ENCODE peak calls at places on chromosomes 4 and X, in eight cellular contexts. Y, F, I, P, S, M, G and T are unnamed samples.

GRCh38 chrX:134622813-134623185 is 35.5 kb downstream of the PLAC1 start:
- DNase-seq in I (no peak), G (peak), S (no peak), F (no peak), M (no peak), Y (no peak), P (no peak), T (peak)

GRCh38 chrX:50375481-50376267 is 95.0 kb downstream of the DGKK start:
- DNase-seq in F (no peak), S (no peak), M (no peak), Y (no peak), G (no peak), I (no peak), P (no peak), T (no peak)

GRCh38 chrX:68588653-68589371 is 58.7 kb upstream of the STARD8 start:
- DNase-seq in G (peak), F (no peak), I (no peak), Y (no peak), S (no peak), P (no peak), M (no peak), T (peak)

GRCh38 chrX:12814434-12814833 is 23.2 kb downstream of the PRPS2 start:
- DNase-seq in S (peak), P (no peak), F (no peak), Y (peak), M (no peak), G (peak), I (peak), T (peak)

GRCh38 chr4:111454961-111455360 is 690.3 kb upstream of the FAM241A start:
- DNase-seq in G (no peak), P (no peak), S (no peak), F (no peak), I (no peak), M (no peak), Y (no peak), T (no peak)

GRCh38 chr4:1105662-1106061 is 7.7 kb downstream of the RNF212 start:
- DNase-seq in M (no peak), P (no peak), F (no peak), S (no peak), Y (no peak), G (no peak), I (peak), T (no peak)

GRCh38 chr4:44927361-44928061 is 201.2 kb upstream of the GNPDA2 start:
- DNase-seq in F (no peak), G (peak), I (peak), Y (no peak), S (no peak), M (no peak), P (peak), T (peak)

GRCh38 chr4:24032371-24032989 is 142.6 kb upstream of the PPARGC1A start:
- DNase-seq in M (no peak), S (no peak), G (peak), Y (no peak), P (no peak), I (peak), F (no peak), T (peak)

GRCh38 chr4:111761531-111761930 is 383.7 kb upstream of the FAM241A start:
- DNase-seq in P (no peak), G (no peak), I (peak), M (no peak), F (no peak), Y (no peak), S (no peak), T (no peak)

GRCh38 chr4:1345905-1346780 is 865 bp upstream of the UVSSA start:
- DNase-seq in S (peak), Y (peak), F (no peak), I (peak), G (peak), M (no peak), P (no peak), T (no peak)

GRCh38 chr4:121873604-121874003 is 3.3 kb upstream of the BBS7 start:
- DNase-seq in Y (no peak), G (no peak), M (no peak), I (no peak), F (no peak), S (no peak), P (no peak), T (no peak)

GRCh38 chr4:183637461-183637860 is 21.5 kb downstream of the RWDD4 start:
- DNase-seq in Y (no peak), S (no peak), P (no peak), I (no peak), M (no peak), G (peak), F (no peak), T (peak)

GRCh38 chr4:3791910-3792542 is 25.8 kb downstream of the ADRA2C start:
- DNase-seq in G (peak), I (peak), P (no peak), Y (peak), M (no peak), F (no peak), S (no peak), T (peak)

GRCh38 chr4:13160906-13161305 is 323.2 kb downstream of the RAB28 start:
- DNase-seq in G (no peak), P (no peak), Y (no peak), S (peak), I (no peak), F (no peak), M (no peak), T (peak)

GRCh38 chr4:145734576-145735329 is 54.8 kb downstream of the C4orf51 start:
- DNase-seq in M (peak), Y (no peak), P (peak), G (peak), F (peak), I (no peak), S (no peak), T (peak)

GRCh38 chrX:153412746-153413720 is 1.8 kb downstream of the ZFP92 start:
- DNase-seq in I (peak), P (no peak), S (peak), F (no peak), M (no peak), G (no peak), Y (no peak), T (no peak)

GRCh38 chr4:149754526-149754925 is 61.1 kb downstream of the IQCM start:
- DNase-seq in F (no peak), P (peak), S (no peak), M (no peak), I (no peak), Y (no peak), G (peak), T (peak)